ENCODE peak calls at places on chromosomes 2 and 18, in six cellular contexts. G, U, I, Y, S and B are unnamed samples.

GRCh38 chr2:10452334-10452733 is 4.2 kb upstream of the ODC1 start:
- DNase-seq in G (peak), S (no peak), I (no peak), U (no peak), Y (no peak), B (peak)

GRCh38 chr2:15271941-15272340 is 289.2 kb downstream of the NBAS start:
- DNase-seq in S (peak), I (no peak), G (peak), U (no peak), Y (no peak), B (peak)

GRCh38 chr2:188573453-188573852 is 281.8 kb downstream of the GULP1 start:
- DNase-seq in Y (no peak), S (no peak), I (no peak), U (no peak), G (peak), B (peak)

GRCh38 chr2:217249490-217250451 is 389.9 kb upstream of the TNP1 start:
- DNase-seq in G (no peak), U (no peak), I (no peak), Y (no peak), S (no peak), B (peak)

GRCh38 chr2:121446647-121447241 is 83.9 kb upstream of the RNU4ATAC start:
- DNase-seq in U (no peak), Y (no peak), S (no peak), I (peak), G (no peak), B (no peak)

GRCh38 chr2:239465017-239466001 is 64.5 kb upstream of the HDAC4 start:
- DNase-seq in U (no peak), G (no peak), S (peak), Y (no peak), I (no peak), B (no peak)

GRCh38 chr2:72141881-72142742 is 5.5 kb downstream of the CYP26B1 start:
- DNase-seq in U (no peak), G (no peak), Y (peak), I (no peak), S (no peak), B (no peak)

GRCh38 chr2:223109341-223109740 is 57.4 kb downstream of the KCNE4 start:
- DNase-seq in I (no peak), Y (no peak), S (peak), G (no peak), U (no peak), B (no peak)

GRCh38 chr2:37625781-37626548 is 45.5 kb downstream of the CDC42EP3 start:
- DNase-seq in I (no peak), U (no peak), Y (no peak), G (peak), S (no peak), B (peak)

GRCh38 chr2:174772492-174772801 is 8.2 kb upstream of the CHRNA1 start:
- DNase-seq in S (no peak), U (no peak), Y (no peak), G (no peak), I (no peak), B (no peak)

GRCh38 chr2:174771136-174771535 is 6.9 kb upstream of the CHRNA1 start:
- DNase-seq in G (no peak), U (no peak), I (no peak), S (no peak), Y (no peak), B (no peak)

GRCh38 chr2:174773191-174773590 is 8.9 kb upstream of the CHRNA1 start:
- DNase-seq in I (no peak), U (no peak), Y (no peak), G (no peak), S (no peak), B (no peak)

GRCh38 chr2:174774828-174775227 is 10.6 kb upstream of the CHRNA1 start:
- DNase-seq in I (no peak), G (no peak), S (no peak), U (no peak), Y (no peak), B (no peak)

DNA sequence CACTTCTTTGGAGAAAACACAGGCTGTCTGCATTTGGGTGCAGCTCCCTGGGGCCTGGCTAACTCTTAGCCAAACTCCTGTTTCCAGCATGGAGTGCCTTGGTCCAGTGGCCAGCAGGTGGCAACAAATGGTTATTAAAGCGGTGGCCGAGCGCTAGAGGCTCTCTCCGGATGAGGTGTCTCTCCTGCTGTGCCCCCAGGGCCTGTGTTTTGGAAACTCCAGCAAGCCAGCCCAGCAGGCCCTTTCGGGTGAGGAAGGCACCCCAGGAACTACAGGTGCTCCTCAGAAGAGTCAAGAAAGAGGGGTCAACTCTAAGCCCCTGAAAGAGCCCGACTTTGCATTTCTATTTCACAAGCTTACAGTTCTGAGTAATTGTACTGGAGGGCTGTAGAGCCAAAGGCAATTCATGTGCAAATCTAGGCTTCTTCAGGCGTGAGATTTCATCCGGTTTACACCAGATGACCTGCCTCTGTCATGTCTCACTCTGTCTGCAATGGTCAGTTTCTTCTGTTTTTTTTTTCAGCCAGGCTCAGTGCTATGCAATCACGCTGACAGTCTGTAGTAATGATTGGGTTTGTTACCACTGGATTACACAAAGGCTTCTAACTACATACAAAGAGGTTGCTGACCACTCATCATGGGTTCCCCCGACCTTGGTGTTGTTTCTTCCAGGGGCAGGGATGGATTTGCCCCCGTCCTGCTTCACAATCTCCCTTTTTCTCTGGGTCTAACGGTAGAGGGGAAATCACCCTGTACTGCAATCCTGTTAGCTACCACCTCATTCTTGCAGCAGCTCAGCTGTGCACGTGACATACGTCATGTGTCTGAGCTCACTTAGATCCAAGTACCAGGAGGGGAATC is 7.6 kb upstream of the CHRNA1 start:
- DNase-seq in U (peak), G (peak), I (peak), Y (peak), S (peak), B (peak)
- H3K4ac ChIP-seq in U (no peak), G (peak), I (peak), Y (peak), S (no peak), B (peak)

GRCh38 chr2:66423391-66423790 is 11.5 kb upstream of the MEIS1 start:
- DNase-seq in Y (no peak), S (no peak), I (no peak), G (no peak), U (no peak), B (no peak)

GRCh38 chr2:66428986-66429612 is 5.8 kb upstream of the MEIS1 start:
- DNase-seq in Y (no peak), U (no peak), S (peak), I (peak), G (peak), B (peak)

GRCh38 chr2:66430195-66430905 is 4.6 kb upstream of the MEIS1 start:
- DNase-seq in Y (no peak), S (peak), I (peak), U (no peak), G (no peak), B (no peak)

GRCh38 chr2:66427219-66427768 is 7.6 kb upstream of the MEIS1 start:
- DNase-seq in I (no peak), G (no peak), U (no peak), S (peak), Y (no peak), B (peak)

DNA sequence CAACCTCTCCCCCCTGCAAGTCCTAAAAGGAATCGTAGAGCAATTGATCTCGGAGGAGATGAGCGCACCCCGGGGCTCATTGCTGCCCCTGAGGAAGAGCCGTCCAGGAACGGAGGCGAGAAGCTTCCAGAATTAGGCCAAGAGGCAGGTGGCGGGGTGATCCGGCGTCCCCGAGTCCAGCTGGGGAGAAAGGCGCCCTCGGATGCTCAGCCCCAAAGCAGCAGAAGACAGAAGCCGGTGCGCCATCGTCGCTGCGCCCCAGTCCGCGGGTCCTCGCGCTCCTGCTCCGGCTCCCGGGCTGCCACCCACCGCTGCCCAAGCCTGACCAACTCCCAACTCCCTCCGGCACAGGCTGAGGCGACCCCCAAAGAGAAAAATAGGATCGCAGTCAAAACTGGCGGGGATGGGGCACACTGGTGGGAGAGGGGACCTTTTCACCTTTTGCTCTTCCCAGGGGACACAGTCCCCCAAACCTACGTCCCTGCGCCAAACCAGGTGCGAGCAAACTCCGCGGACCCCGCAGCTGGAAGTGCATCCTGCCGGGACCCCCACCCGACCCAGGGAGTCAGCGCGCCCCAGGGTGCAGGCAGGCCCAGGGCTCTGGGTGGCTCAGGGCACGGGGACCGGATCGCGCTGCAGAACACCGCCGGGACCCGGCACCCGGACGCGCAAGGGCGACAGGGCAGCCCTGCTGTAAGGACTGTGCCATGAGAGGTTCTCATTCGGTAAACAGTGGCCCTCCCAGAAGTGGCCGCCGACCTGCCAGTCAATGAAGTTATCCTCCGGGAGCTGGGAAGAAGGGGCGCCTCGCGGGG is 8.5 kb upstream of the MEIS1 start:
- DNase-seq in G (no peak), U (no peak), I (peak), Y (peak), S (no peak), B (no peak)
- H3K4me3 ChIP-seq in G (peak), U (peak), I (peak), Y (peak), S (peak), B (peak)

DNA sequence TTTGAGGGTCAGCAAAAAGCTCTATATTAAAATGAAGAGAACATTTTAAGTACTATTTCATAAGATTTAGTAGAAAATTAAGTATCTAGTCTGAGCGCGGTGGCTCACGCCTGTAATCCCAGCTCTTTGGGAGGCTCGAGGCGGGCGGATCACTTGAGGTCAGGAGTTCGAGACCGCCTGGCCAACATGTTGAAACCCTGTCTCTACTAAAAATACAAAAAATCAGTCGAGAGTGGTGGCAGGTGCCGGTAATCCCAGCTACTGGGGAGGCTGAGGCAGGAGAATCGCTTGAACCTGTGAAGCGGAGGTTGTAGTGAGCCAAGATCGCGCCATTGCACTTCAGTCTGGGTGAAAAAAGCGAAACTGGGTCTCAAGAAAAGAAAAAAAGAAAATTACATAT is 1.6 kb downstream of the USP14 start:
- DNase-seq in I (no peak), Y (no peak), G (no peak), U (no peak), S (no peak), B (no peak)
- H3K9ac ChIP-seq in I (no peak), Y (no peak), G (no peak), U (no peak), S (no peak), B (peak)

DNA sequence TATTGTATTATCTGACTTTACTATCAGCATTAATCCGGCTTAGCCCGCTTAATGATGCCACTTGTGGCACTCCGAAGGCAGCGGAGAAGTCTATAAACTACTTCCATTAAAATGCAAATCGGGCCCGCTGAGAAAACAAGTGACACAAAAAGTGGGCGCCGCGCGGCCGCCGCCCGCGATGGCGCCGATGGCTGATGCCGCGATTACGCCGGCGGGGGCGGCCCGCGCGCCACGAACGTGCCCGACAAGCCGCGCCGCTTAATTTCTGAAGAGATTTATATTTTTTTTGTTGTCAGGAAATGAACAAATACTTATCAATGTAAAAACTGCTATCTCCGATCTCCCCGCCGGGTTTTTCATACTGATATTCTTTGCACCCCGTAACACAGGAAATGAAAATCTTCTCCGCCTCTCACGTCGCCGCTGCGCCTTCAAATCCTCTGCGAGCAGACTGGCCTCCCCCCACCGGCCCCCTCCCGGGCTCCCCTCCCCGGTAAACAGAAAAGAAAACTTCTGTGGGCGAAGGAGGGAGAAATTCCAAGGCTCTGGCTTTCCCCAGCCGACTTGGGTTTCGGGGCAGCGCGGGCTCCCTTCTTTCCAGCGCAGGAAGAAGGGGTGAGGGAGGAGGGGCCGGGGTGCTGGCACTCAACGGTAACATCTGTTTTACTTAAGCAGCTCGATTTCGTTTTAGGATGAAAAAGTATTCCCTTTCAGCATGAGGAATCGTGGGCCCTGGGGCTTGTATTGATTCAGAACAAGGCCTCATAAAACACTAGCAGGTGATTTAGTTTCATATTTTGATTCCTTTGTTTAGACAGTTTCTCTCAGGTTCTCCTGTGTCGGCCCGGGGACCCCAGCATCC is 222.0 kb downstream of the INSIG2 start:
- DNase-seq in Y (peak), S (no peak), I (peak), U (no peak), G (peak), B (peak)
- H3K4ac ChIP-seq in Y (peak), S (no peak), I (peak), U (no peak), G (no peak), B (no peak)